ENCODE peak calls at places on chromosomes 13 and 19, in eight cellular contexts. I is NCI-H2107, Y is T-helper 22 cell, H is NCI-H1105, A is AG08396, C is C1 segment of cervical spinal cord, X is tibial artery, B is ascending aorta. V is an unnamed sample.

GRCh38 chr19:48631254-48631653 is 5.9 kb downstream of the DBP start:
- DNase-seq in I (no peak), Y (no peak), H (no peak), A (no peak), C (no peak), X (no peak), B (no peak), V (no peak)

GRCh38 chr19:50943074-50943828 is 9.6 kb downstream of the KLK5 start:
- DNase-seq in I (no peak), Y (no peak), H (no peak), A (no peak), C (no peak), X (no peak), B (no peak), V (no peak)

GRCh38 chr13:90545070-90545840 is 802.2 kb upstream of the MIR17HG start:
- DNase-seq in I (no peak), Y (no peak), H (peak; percentile 50), A (no peak), C (no peak), X (no peak), B (no peak), V (no peak)

GRCh38 chr19:51195316-51195586 is 29.6 kb upstream of the CD33 start:
- DNase-seq in I (no peak), Y (no peak), H (no peak), A (no peak), C (no peak), X (no peak), B (no peak), V (no peak)

GRCh38 chr19:38229585-38230073 is 5.6 kb upstream of the DPF1 start:
- DNase-seq in I (peak; percentile 54), Y (peak; percentile 59), H (peak; percentile 94), A (peak; percentile 96), C (peak; percentile 77), X (no peak), B (no peak), V (peak; percentile 81)

GRCh38 chr13:106753241-106753640 is 185.3 kb upstream of the ARGLU1 start:
- DNase-seq in I (no peak), Y (no peak), H (no peak), A (no peak), C (no peak), X (no peak), B (no peak), V (no peak)

GRCh38 chr13:91207261-91207660 is 140.2 kb upstream of the MIR17HG start:
- DNase-seq in I (no peak), Y (no peak), H (no peak), A (no peak), C (no peak), X (no peak), B (no peak), V (no peak)

GRCh38 chr19:29119582-29119981 is 93.4 kb downstream of the UQCRFS1 start:
- DNase-seq in I (no peak), Y (no peak), H (no peak), A (peak; percentile 29), C (no peak), X (peak; percentile 21), B (no peak), V (no peak)

GRCh38 chr13:79541426-79542049 is 60.6 kb downstream of the NDFIP2 start:
- DNase-seq in I (peak; percentile 10), Y (no peak), H (no peak), A (peak; percentile 9), C (no peak), X (no peak), B (no peak), V (peak; percentile 48)

GRCh38 chr13:67119481-67119883 is 110.7 kb downstream of the PCDH9 start:
- DNase-seq in I (no peak), Y (no peak), H (no peak), A (peak; percentile 3), C (no peak), X (no peak), B (no peak), V (no peak)

GRCh38 chr13:32031025-32031814 is at the start of gene FRY:
- DNase-seq in I (no peak), Y (peak; percentile 22), H (peak; percentile 37), A (peak; percentile 75), C (peak; percentile 70), X (peak; percentile 81), B (peak; percentile 20), V (peak; percentile 41)

GRCh38 chr13:23268441-23268840 is 87.7 kb downstream of the SGCG start:
- DNase-seq in I (no peak), Y (no peak), H (no peak), A (no peak), C (no peak), X (no peak), B (no peak), V (no peak)